ENCODE peak calls at places on chromosome 17, in nine cellular contexts. One of them, this sample, is unnamed.
A peak's percentile ranks its signal among the peaks of the same experiment; 100 is the strongest.

GRCh38 chr17:58391302-58391984 is 25.9 kb downstream of the RNF43 start:
- DNase-seq in Peyer's patch: peak; percentile 80
- DNase-seq in SHP77 treated with DMSO at 0.1 percent for 48 hours: peak; percentile 91
- DNase-seq in ureter: peak; percentile 86
- DNase-seq in HT-29: peak; percentile 99
- DNase-seq in activated CD4-positive, CD25-positive, alpha-beta regulatory T cell: no peak
- DNase-seq in stimulated activated CD8-positive, alpha-beta memory T cell treated with anti-CD3 and anti-CD28 coated beads, Interleukin-4, amount 100 ng/mL, for 1 hour: no peak
- DNase-seq in T-helper 17 cell: no peak
- DNase-seq in HAP-1: peak; percentile 87
- DNase-seq in this sample: peak; percentile 94

GRCh38 chr17:73358668-73359067 is 46.9 kb upstream of the CDC42EP4 start:
- DNase-seq in stimulated activated CD8-positive, alpha-beta memory T cell treated with anti-CD3 and anti-CD28 coated beads, Interleukin-4, amount 100 ng/mL, for 1 hour: no peak
- DNase-seq in activated CD4-positive, CD25-positive, alpha-beta regulatory T cell: no peak
- DNase-seq in HAP-1: no peak
- DNase-seq in HT-29: no peak
- DNase-seq in ureter: no peak
- DNase-seq in Peyer's patch: no peak
- DNase-seq in SHP77 treated with DMSO at 0.1 percent for 48 hours: no peak
- DNase-seq in T-helper 17 cell: no peak
- DNase-seq in this sample: no peak

GRCh38 chr17:80724723-80725388 is 180.2 kb downstream of the RPTOR start:
- DNase-seq in activated CD4-positive, CD25-positive, alpha-beta regulatory T cell: no peak
- DNase-seq in HT-29: no peak
- DNase-seq in ureter: no peak
- DNase-seq in HAP-1: peak; percentile 35
- DNase-seq in Peyer's patch: no peak
- DNase-seq in SHP77 treated with DMSO at 0.1 percent for 48 hours: no peak
- DNase-seq in T-helper 17 cell: no peak
- DNase-seq in stimulated activated CD8-positive, alpha-beta memory T cell treated with anti-CD3 and anti-CD28 coated beads, Interleukin-4, amount 100 ng/mL, for 1 hour: no peak
- DNase-seq in this sample: no peak

GRCh38 chr17:65055280-65055707 is 1.2 kb downstream of the GNA13 start:
- DNase-seq in activated CD4-positive, CD25-positive, alpha-beta regulatory T cell: no peak
- DNase-seq in T-helper 17 cell: no peak
- DNase-seq in HAP-1: no peak
- DNase-seq in ureter: no peak
- DNase-seq in Peyer's patch: no peak
- DNase-seq in HT-29: peak; percentile 33
- DNase-seq in stimulated activated CD8-positive, alpha-beta memory T cell treated with anti-CD3 and anti-CD28 coated beads, Interleukin-4, amount 100 ng/mL, for 1 hour: no peak
- DNase-seq in SHP77 treated with DMSO at 0.1 percent for 48 hours: no peak
- DNase-seq in this sample: no peak

GRCh38 chr17:45812102-45812501 is 28.0 kb downstream of the CRHR1 start:
- DNase-seq in HAP-1: no peak
- DNase-seq in activated CD4-positive, CD25-positive, alpha-beta regulatory T cell: no peak
- DNase-seq in ureter: no peak
- DNase-seq in stimulated activated CD8-positive, alpha-beta memory T cell treated with anti-CD3 and anti-CD28 coated beads, Interleukin-4, amount 100 ng/mL, for 1 hour: no peak
- DNase-seq in HT-29: peak; percentile 25
- DNase-seq in Peyer's patch: no peak
- DNase-seq in SHP77 treated with DMSO at 0.1 percent for 48 hours: peak; percentile 57
- DNase-seq in T-helper 17 cell: no peak
- DNase-seq in this sample: no peak

GRCh38 chr17:60401819-60402218 is 9.9 kb upstream of the USP32 start:
- DNase-seq in SHP77 treated with DMSO at 0.1 percent for 48 hours: no peak
- DNase-seq in T-helper 17 cell: no peak
- DNase-seq in activated CD4-positive, CD25-positive, alpha-beta regulatory T cell: no peak
- DNase-seq in ureter: no peak
- DNase-seq in Peyer's patch: no peak
- DNase-seq in stimulated activated CD8-positive, alpha-beta memory T cell treated with anti-CD3 and anti-CD28 coated beads, Interleukin-4, amount 100 ng/mL, for 1 hour: no peak
- DNase-seq in HAP-1: no peak
- DNase-seq in HT-29: no peak
- DNase-seq in this sample: no peak

GRCh38 chr17:75625813-75626486 is 7.3 kb upstream of the SMIM5 start:
- DNase-seq in T-helper 17 cell: no peak
- DNase-seq in HAP-1: peak; percentile 77
- DNase-seq in SHP77 treated with DMSO at 0.1 percent for 48 hours: no peak
- DNase-seq in activated CD4-positive, CD25-positive, alpha-beta regulatory T cell: no peak
- DNase-seq in Peyer's patch: no peak
- DNase-seq in stimulated activated CD8-positive, alpha-beta memory T cell treated with anti-CD3 and anti-CD28 coated beads, Interleukin-4, amount 100 ng/mL, for 1 hour: no peak
- DNase-seq in HT-29: no peak
- DNase-seq in ureter: no peak
- DNase-seq in this sample: no peak

GRCh38 chr17:37261286-37261685 is 114.5 kb upstream of the C17orf78 start:
- DNase-seq in T-helper 17 cell: no peak
- DNase-seq in SHP77 treated with DMSO at 0.1 percent for 48 hours: no peak
- DNase-seq in activated CD4-positive, CD25-positive, alpha-beta regulatory T cell: no peak
- DNase-seq in stimulated activated CD8-positive, alpha-beta memory T cell treated with anti-CD3 and anti-CD28 coated beads, Interleukin-4, amount 100 ng/mL, for 1 hour: no peak
- DNase-seq in Peyer's patch: no peak
- DNase-seq in HAP-1: no peak
- DNase-seq in HT-29: no peak
- DNase-seq in ureter: no peak
- DNase-seq in this sample: no peak

GRCh38 chr17:82663381-82664275 is 15.4 kb upstream of the WDR45B start:
- DNase-seq in HAP-1: no peak
- DNase-seq in stimulated activated CD8-positive, alpha-beta memory T cell treated with anti-CD3 and anti-CD28 coated beads, Interleukin-4, amount 100 ng/mL, for 1 hour: no peak
- DNase-seq in activated CD4-positive, CD25-positive, alpha-beta regulatory T cell: no peak
- DNase-seq in SHP77 treated with DMSO at 0.1 percent for 48 hours: no peak
- DNase-seq in T-helper 17 cell: no peak
- DNase-seq in Peyer's patch: peak; percentile 35
- DNase-seq in ureter: no peak
- DNase-seq in HT-29: no peak
- DNase-seq in this sample: no peak

GRCh38 chr17:38599398-38599856 is 6.3 kb downstream of the SRCIN1 start:
- DNase-seq in stimulated activated CD8-positive, alpha-beta memory T cell treated with anti-CD3 and anti-CD28 coated beads, Interleukin-4, amount 100 ng/mL, for 1 hour: no peak
- DNase-seq in Peyer's patch: no peak
- DNase-seq in SHP77 treated with DMSO at 0.1 percent for 48 hours: no peak
- DNase-seq in HAP-1: no peak
- DNase-seq in HT-29: no peak
- DNase-seq in T-helper 17 cell: no peak
- DNase-seq in activated CD4-positive, CD25-positive, alpha-beta regulatory T cell: no peak
- DNase-seq in ureter: no peak
- DNase-seq in this sample: no peak

GRCh38 chr17:57518587-57519118 is 226.4 kb downstream of the CCDC182 start:
- DNase-seq in HAP-1: no peak
- DNase-seq in SHP77 treated with DMSO at 0.1 percent for 48 hours: peak; percentile 96
- DNase-seq in activated CD4-positive, CD25-positive, alpha-beta regulatory T cell: no peak
- DNase-seq in stimulated activated CD8-positive, alpha-beta memory T cell treated with anti-CD3 and anti-CD28 coated beads, Interleukin-4, amount 100 ng/mL, for 1 hour: no peak
- DNase-seq in T-helper 17 cell: no peak
- DNase-seq in ureter: no peak
- DNase-seq in HT-29: no peak
- DNase-seq in Peyer's patch: no peak
- DNase-seq in this sample: no peak

GRCh38 chr17:73292031-73292531 is 19.7 kb downstream of the CDC42EP4 start:
- DNase-seq in T-helper 17 cell: no peak
- DNase-seq in activated CD4-positive, CD25-positive, alpha-beta regulatory T cell: no peak
- DNase-seq in ureter: no peak
- DNase-seq in stimulated activated CD8-positive, alpha-beta memory T cell treated with anti-CD3 and anti-CD28 coated beads, Interleukin-4, amount 100 ng/mL, for 1 hour: no peak
- DNase-seq in Peyer's patch: no peak
- DNase-seq in SHP77 treated with DMSO at 0.1 percent for 48 hours: no peak
- DNase-seq in HAP-1: no peak
- DNase-seq in HT-29: peak; percentile 55
- DNase-seq in this sample: no peak

GRCh38 chr17:14211778-14212177 is 24.9 kb downstream of the CDRT15 start:
- DNase-seq in HT-29: no peak
- DNase-seq in SHP77 treated with DMSO at 0.1 percent for 48 hours: no peak
- DNase-seq in stimulated activated CD8-positive, alpha-beta memory T cell treated with anti-CD3 and anti-CD28 coated beads, Interleukin-4, amount 100 ng/mL, for 1 hour: no peak
- DNase-seq in T-helper 17 cell: no peak
- DNase-seq in Peyer's patch: no peak
- DNase-seq in activated CD4-positive, CD25-positive, alpha-beta regulatory T cell: no peak
- DNase-seq in HAP-1: peak; percentile 13
- DNase-seq in ureter: no peak
- DNase-seq in this sample: no peak

GRCh38 chr17:38908676-38909181 is 16.7 kb upstream of the LASP1NB start:
- DNase-seq in Peyer's patch: peak; percentile 51
- DNase-seq in HT-29: peak; percentile 70
- DNase-seq in SHP77 treated with DMSO at 0.1 percent for 48 hours: no peak
- DNase-seq in T-helper 17 cell: no peak
- DNase-seq in activated CD4-positive, CD25-positive, alpha-beta regulatory T cell: no peak
- DNase-seq in stimulated activated CD8-positive, alpha-beta memory T cell treated with anti-CD3 and anti-CD28 coated beads, Interleukin-4, amount 100 ng/mL, for 1 hour: no peak
- DNase-seq in ureter: no peak
- DNase-seq in HAP-1: no peak
- DNase-seq in this sample: no peak

GRCh38 chr17:48440660-48441059 is 10.6 kb upstream of the SKAP1 start:
- DNase-seq in ureter: peak; percentile 27
- DNase-seq in activated CD4-positive, CD25-positive, alpha-beta regulatory T cell: no peak
- DNase-seq in Peyer's patch: no peak
- DNase-seq in HAP-1: no peak
- DNase-seq in SHP77 treated with DMSO at 0.1 percent for 48 hours: no peak
- DNase-seq in T-helper 17 cell: no peak
- DNase-seq in stimulated activated CD8-positive, alpha-beta memory T cell treated with anti-CD3 and anti-CD28 coated beads, Interleukin-4, amount 100 ng/mL, for 1 hour: no peak
- DNase-seq in HT-29: no peak
- DNase-seq in this sample: no peak

This sample was measured in mucosa of gallbladder.